ENCODE peak calls at places on chromosome 5, in nine cellular contexts. Y, Q, O, U, R, Z, G, V and S are unnamed samples.

GRCh38 chr5:172830275-172830799 is 3.7 kb upstream of the ERGIC1 start:
- DNase-seq in Y (no peak), Q (no peak), O (no peak), U (no peak), R (no peak), Z (no peak), G (no peak), V (no peak), S (no peak)

GRCh38 chr5:157359350-157359910 is 93.5 kb downstream of the CYFIP2 start:
- DNase-seq in Y (no peak), Q (no peak), O (no peak), U (no peak), R (no peak), Z (no peak), G (no peak), V (no peak), S (no peak)

GRCh38 chr5:138927979-138928378 is 52.8 kb upstream of the LRRTM2 start:
- DNase-seq in Y (no peak), Q (no peak), O (no peak), U (no peak), R (peak; percentile 89), Z (no peak), G (no peak), V (no peak), S (no peak)

GRCh38 chr5:10540036-10540544 is 23.8 kb upstream of the ANKRD33B start:
- DNase-seq in Y (no peak), Q (peak; percentile 13), O (no peak), U (no peak), R (no peak), Z (no peak), G (no peak), V (no peak), S (no peak)

GRCh38 chr5:140342287-140342686 is 4.1 kb downstream of the HBEGF start:
- DNase-seq in Y (no peak), Q (no peak), O (no peak), U (no peak), R (peak; percentile 45), Z (no peak), G (no peak), V (no peak), S (no peak)

GRCh38 chr5:123673107-123673506 is 161.1 kb downstream of the CSNK1G3 start:
- DNase-seq in Y (no peak), Q (no peak), O (peak; percentile 6), U (no peak), R (no peak), Z (no peak), G (no peak), V (no peak), S (no peak)

GRCh38 chr5:84524491-84524890 is 139.8 kb upstream of the EDIL3 start:
- DNase-seq in Y (peak; percentile 94), Q (no peak), O (peak; percentile 51), U (no peak), R (no peak), Z (no peak), G (no peak), V (no peak), S (no peak)

GRCh38 chr5:180142008-180142803 is 66.8 kb downstream of the RASGEF1C start:
- DNase-seq in Y (no peak), Q (no peak), O (no peak), U (no peak), R (no peak), Z (no peak), G (no peak), V (no peak), S (no peak)

GRCh38 chr5:57683036-57683600 is 200.5 kb upstream of the ACTBL2 start:
- DNase-seq in Y (no peak), Q (no peak), O (peak; percentile 35), U (no peak), R (no peak), Z (no peak), G (no peak), V (no peak), S (no peak)

GRCh38 chr5:133250527-133250926 is 198.7 kb downstream of the HSPA4 start:
- DNase-seq in Y (no peak), Q (no peak), O (no peak), U (no peak), R (no peak), Z (no peak), G (no peak), V (no peak), S (no peak)

GRCh38 chr5:180395540-180396274 is 42.6 kb upstream of the GFPT2 start:
- DNase-seq in Y (no peak), Q (no peak), O (no peak), U (no peak), R (no peak), Z (no peak), G (no peak), V (no peak), S (no peak)

GRCh38 chr5:17099946-17100345 is 117.5 kb upstream of the BASP1 start:
- DNase-seq in Y (no peak), Q (no peak), O (no peak), U (no peak), R (no peak), Z (no peak), G (no peak), V (no peak), S (no peak)

GRCh38 chr5:176628406-176629228 is 1.7 kb downstream of the SNCB start:
- DNase-seq in Y (no peak), Q (no peak), O (no peak), U (no peak), R (no peak), Z (no peak), G (no peak), V (no peak), S (no peak)

GRCh38 chr5:43484049-43484849 is 584 bp upstream of the TMEM267 start:
- DNase-seq in Y (peak; percentile 62), Q (peak; percentile 85), O (peak; percentile 81), U (peak; percentile 87), R (peak; percentile 84), Z (peak; percentile 58), G (peak; percentile 89), V (peak; percentile 84), S (peak; percentile 64)

GRCh38 chr5:158174918-158175663 is 316.1 kb upstream of the CLINT1 start:
- DNase-seq in Y (no peak), Q (peak; percentile 88), O (peak; percentile 48), U (peak; percentile 43), R (peak; percentile 69), Z (peak; percentile 11), G (peak; percentile 64), V (no peak), S (peak; percentile 4)

GRCh38 chr5:61735999-61736398 is 403.9 kb downstream of the ZSWIM6 start:
- DNase-seq in Y (no peak), Q (no peak), O (no peak), U (no peak), R (no peak), Z (no peak), G (no peak), V (no peak), S (no peak)

GRCh38 chr5:94066437-94067207 is 325.2 kb upstream of the POU5F2 start:
- DNase-seq in Y (no peak), Q (no peak), O (no peak), U (no peak), R (no peak), Z (no peak), G (no peak), V (no peak), S (no peak)

GRCh38 chr5:147621016-147621415 is 111.1 kb upstream of the DPYSL3 start:
- DNase-seq in Y (no peak), Q (no peak), O (peak; percentile 54), U (no peak), R (no peak), Z (no peak), G (no peak), V (no peak), S (no peak)

GRCh38 chr5:178241259-178241658 is 8.7 kb upstream of the PHYKPL start:
- DNase-seq in Y (no peak), Q (no peak), O (no peak), U (no peak), R (no peak), Z (no peak), G (no peak), V (no peak), S (no peak)

GRCh38 chr5:138502121-138502520 is 36.8 kb downstream of the EGR1 start:
- DNase-seq in Y (no peak), Q (no peak), O (no peak), U (no peak), R (no peak), Z (no peak), G (no peak), V (no peak), S (no peak)

GRCh38 chr5:51227963-51228515 is 155.2 kb upstream of the ISL1 start:
- DNase-seq in Y (no peak), Q (no peak), O (no peak), U (no peak), R (no peak), Z (no peak), G (no peak), V (no peak), S (no peak)

GRCh38 chr5:73039082-73039481 is 81.3 kb upstream of the TMEM171 start:
- DNase-seq in Y (no peak), Q (no peak), O (no peak), U (peak; percentile 20), R (no peak), Z (no peak), G (no peak), V (no peak), S (no peak)

GRCh38 chr5:16857635-16858034 is 78.5 kb downstream of the MYO10 start:
- DNase-seq in Y (no peak), Q (no peak), O (no peak), U (no peak), R (no peak), Z (no peak), G (no peak), V (no peak), S (no peak)

GRCh38 chr5:169798906-169799660 is 162.0 kb downstream of the DOCK2 start:
- DNase-seq in Y (no peak), Q (no peak), O (no peak), U (no peak), R (no peak), Z (no peak), G (no peak), V (no peak), S (no peak)

GRCh38 chr5:122874179-122874875 is 28.9 kb downstream of the SNX24 start:
- DNase-seq in Y (no peak), Q (no peak), O (peak; percentile 35), U (no peak), R (no peak), Z (no peak), G (no peak), V (no peak), S (no peak)

GRCh38 chr5:83577036-83577636 is 105.6 kb downstream of the VCAN start:
- DNase-seq in Y (peak; percentile 46), Q (no peak), O (peak; percentile 80), U (no peak), R (peak; percentile 32), Z (no peak), G (peak; percentile 15), V (no peak), S (no peak)

GRCh38 chr5:110414360-110414759 is 312.1 kb downstream of the TMEM232 start:
- DNase-seq in Y (no peak), Q (no peak), O (peak; percentile 27), U (no peak), R (no peak), Z (no peak), G (no peak), V (no peak), S (no peak)

GRCh38 chr5:145946112-145946861 is 9.9 kb downstream of the SH3RF2 start:
- DNase-seq in Y (peak; percentile 50), Q (no peak), O (peak; percentile 80), U (peak; percentile 91), R (peak; percentile 46), Z (no peak), G (no peak), V (no peak), S (no peak)

GRCh38 chr5:54785729-54786548 is 199.5 kb downstream of the ESM1 start:
- DNase-seq in Y (no peak), Q (peak; percentile 66), O (no peak), U (no peak), R (peak; percentile 94), Z (no peak), G (peak; percentile 4), V (no peak), S (no peak)

GRCh38 chr5:67160985-67161384 is 35.6 kb downstream of the CD180 start:
- DNase-seq in Y (peak; percentile 45), Q (no peak), O (peak; percentile 39), U (peak; percentile 58), R (no peak), Z (no peak), G (no peak), V (no peak), S (no peak)

GRCh38 chr5:176734756-176735342 is 75.5 kb upstream of the UNC5A start:
- DNase-seq in Y (no peak), Q (peak; percentile 27), O (no peak), U (no peak), R (peak; percentile 4), Z (no peak), G (no peak), V (no peak), S (no peak)